ENCODE peak calls at places on chromosomes 6 and 20, in six cellular contexts. T is A549, Y is transverse colon, S is H1, L is upper lobe of left lung, F is K562. N is an unnamed sample.

GRCh38 chr6:2237001-2237400 is 8.4 kb downstream of the GMDS start:
- DNase-seq in T (no peak), Y (no peak), S (no peak), L (no peak), F (no peak), N (no peak)

GRCh38 chr6:28212510-28213212 is 12.4 kb upstream of the ZSCAN9 start:
- DNase-seq in T (peak; percentile 87), Y (peak; percentile 50), S (peak; percentile 92), L (no peak), F (peak; percentile 82), N (no peak)

GRCh38 chr6:134065706-134066105 is 13.3 kb upstream of the SLC2A12 start:
- DNase-seq in T (peak; percentile 37), Y (no peak), S (no peak), L (no peak), F (peak; percentile 46), N (no peak)

GRCh38 chr6:158661156-158661555 is 11.3 kb downstream of the SYTL3 start:
- DNase-seq in T (no peak), Y (no peak), S (no peak), L (no peak), F (no peak), N (no peak)

GRCh38 chr6:56695702-56696101 is 53.0 kb upstream of the DST start:
- DNase-seq in T (no peak), Y (no peak), S (no peak), L (no peak), F (no peak), N (no peak)

GRCh38 chr6:48135352-48136084 is 24.5 kb upstream of the PTCHD4 start:
- DNase-seq in T (peak; percentile 14), Y (no peak), S (no peak), L (no peak), F (no peak), N (no peak)

GRCh38 chr6:150681992-150682391 is 82.3 kb downstream of the PLEKHG1 start:
- DNase-seq in T (no peak), Y (no peak), S (no peak), L (no peak), F (no peak), N (no peak)

GRCh38 chr6:137334094-137334493 is 114.9 kb upstream of the IFNGR1 start:
- DNase-seq in T (no peak), Y (no peak), S (no peak), L (no peak), F (no peak), N (no peak)

GRCh38 chr6:81049425-81050042 is 702.9 kb downstream of the TENT5A start:
- DNase-seq in T (no peak), Y (no peak), S (no peak), L (no peak), F (no peak), N (no peak)

GRCh38 chr6:145669627-145670034 is 65.7 kb downstream of the EPM2A start:
- DNase-seq in T (no peak), Y (no peak), S (no peak), L (no peak), F (no peak), N (no peak)

GRCh38 chr20:36950432-36951197 is 893 bp downstream of the SAMHD1 start:
- DNase-seq in T (peak; percentile 16), Y (peak; percentile 39), S (no peak), L (no peak), F (peak; percentile 48), N (peak; percentile 59)

GRCh38 chr6:42367353-42368011 is 84.2 kb downstream of the TRERF1 start:
- DNase-seq in T (no peak), Y (peak; percentile 35), S (no peak), L (no peak), F (peak; percentile 46), N (no peak)

GRCh38 chr20:1298888-1299511 is 29.9 kb downstream of the SDCBP2 start:
- DNase-seq in T (no peak), Y (no peak), S (no peak), L (no peak), F (no peak), N (no peak)

GRCh38 chr6:99967052-99967451 is 27.0 kb downstream of the MCHR2 start:
- DNase-seq in T (no peak), Y (no peak), S (no peak), L (no peak), F (no peak), N (no peak)
- TF ChIP-seq EP300 in T (no peak), Y (no peak), S (no peak), L (no peak), F (no peak), N (no peak)

GRCh38 chr20:62924567-62925419 is 1.5 kb downstream of the DIDO1 start:
- DNase-seq in T (peak; percentile 42), Y (peak; percentile 40), S (no peak), L (no peak), F (no peak), N (no peak)

GRCh38 chr20:62921119-62921687 is 5.1 kb downstream of the DIDO1 start:
- DNase-seq in T (peak; percentile 77), Y (peak; percentile 54), S (no peak), L (no peak), F (peak; percentile 66), N (no peak)

GRCh38 chr20:62920039-62920645 is 6.2 kb downstream of the DIDO1 start:
- DNase-seq in T (no peak), Y (no peak), S (no peak), L (no peak), F (no peak), N (no peak)

GRCh38 chr20:62923669-62924566 is 2.4 kb downstream of the DIDO1 start:
- DNase-seq in T (no peak), Y (no peak), S (no peak), L (no peak), F (no peak), N (no peak)

GRCh38 chr20:62922451-62922921 is 3.8 kb downstream of the DIDO1 start:
- DNase-seq in T (no peak), Y (no peak), S (no peak), L (no peak), F (no peak), N (no peak)
- H3K4me1 ChIP-seq in T (peaks cover 61% of the 10 kb centered on the region), Y (peaks cover 86% of the 10 kb centered on the region), S (peaks cover 15% of the 10 kb centered on the region), L (peaks cover 85% of the 10 kb centered on the region), F (peaks cover 45% of the 10 kb centered on the region), N (peaks cover 35% of the 10 kb centered on the region)

GRCh38 chr20:49447364-49447763 is 35.1 kb downstream of the KCNB1 start:
- DNase-seq in T (no peak), Y (no peak), S (no peak), L (no peak), F (no peak), N (no peak)

GRCh38 chr20:49446808-49447207 is 35.7 kb downstream of the KCNB1 start:
- DNase-seq in T (peak; percentile 24), Y (peak; percentile 69), S (peak; percentile 65), L (no peak), F (no peak), N (peak; percentile 93)

GRCh38 chr20:49444553-49444990 is 37.9 kb downstream of the KCNB1 start:
- DNase-seq in T (no peak), Y (no peak), S (no peak), L (no peak), F (no peak), N (no peak)

GRCh38 chr20:49445176-49445575 is 37.3 kb downstream of the KCNB1 start:
- DNase-seq in T (no peak), Y (no peak), S (no peak), L (no peak), F (no peak), N (no peak)

GRCh38 chr20:49446080-49446479 is 36.4 kb downstream of the KCNB1 start:
- DNase-seq in T (no peak), Y (no peak), S (no peak), L (no peak), F (no peak), N (no peak)
- TF ChIP-seq EP300 in T (no peak), Y (no peak), S (no peak), L (no peak), F (no peak), N (no peak)

GRCh38 chr6:89346433-89346832 is 6.1 kb downstream of the UBE2J1 start:
- DNase-seq in T (no peak), Y (no peak), S (no peak), L (no peak), F (no peak), N (no peak)
- H3K4me1 ChIP-seq in T (peaks cover 19% of the 10 kb centered on the region), Y (peaks cover 65% of the 10 kb centered on the region), S (no peaks in the 10 kb centered on the region), L (peaks cover 56% of the 10 kb centered on the region), F (peaks cover 5% of the 10 kb centered on the region), N (peaks cover 11% of the 10 kb centered on the region)